ENCODE peak calls at places on chromosomes 3 and 15, in five cellular contexts. L is fibroblast of lung, N is adrenal gland, P is endodermal cell, A is lower lobe of right lung. B is an unnamed sample.

GRCh38 chr3:127217594-127218456 is 24.9 kb downstream of the PRR23E start:
- DNase-seq in L (no peak), N (no peak), A (no peak), P (no peak), B (no peak)

GRCh38 chr15:43519207-43519606 is 1.8 kb downstream of the MAP1A start:
- DNase-seq in N (no peak), P (no peak), A (no peak), L (no peak), B (no peak)

GRCh38 chr15:39266882-39267281 is 314.0 kb upstream of the THBS1 start:
- DNase-seq in N (no peak), L (no peak), A (no peak), P (no peak), B (no peak)

GRCh38 chr3:128170866-128171516 is 17.7 kb downstream of the EEFSEC start:
- DNase-seq in L (peak), P (peak), A (no peak), N (peak), B (no peak)

GRCh38 chr3:131543714-131544113 is 40.9 kb upstream of the MRPL3 start:
- DNase-seq in L (peak), P (no peak), N (peak), A (no peak), B (peak)

GRCh38 chr3:127140501-127141460 is 52.1 kb upstream of the PRR23E start:
- DNase-seq in N (no peak), A (no peak), P (peak), L (no peak), B (no peak)

GRCh38 chr15:100275641-100276040 is 66.1 kb downstream of the ADAMTS17 start:
- DNase-seq in P (no peak), N (no peak), L (no peak), A (no peak), B (no peak)

GRCh38 chr3:54706783-54707182 is 221.1 kb downstream of the LRTM1 start:
- DNase-seq in N (no peak), A (no peak), P (no peak), L (no peak), B (no peak)

GRCh38 chr15:91861223-91861622 is 7.7 kb downstream of the SLCO3A1 start:
- DNase-seq in L (no peak), A (no peak), N (no peak), P (no peak), B (no peak)

GRCh38 chr3:174430986-174431385 is 428.1 kb upstream of the NAALADL2 start:
- DNase-seq in N (no peak), L (no peak), A (no peak), P (no peak), B (no peak)

GRCh38 chr15:71452893-71453292 is 337.6 kb downstream of the THSD4 start:
- DNase-seq in A (no peak), L (no peak), N (no peak), P (no peak), B (no peak)

GRCh38 chr3:66722675-66723074 is 221.9 kb upstream of the LRIG1 start:
- DNase-seq in A (no peak), N (peak), L (peak), P (no peak), B (no peak)

GRCh38 chr3:128362026-128362965 is 104.4 kb downstream of the DNAJB8 start:
- DNase-seq in A (no peak), N (peak), L (no peak), P (no peak), B (no peak)

GRCh38 chr3:55571913-55572312 is 84.8 kb upstream of the WNT5A start:
- DNase-seq in A (peak), P (peak), N (no peak), L (no peak), B (no peak)

GRCh38 chr15:68325721-68326120 is 48.2 kb downstream of the FEM1B start:
- DNase-seq in P (no peak), A (no peak), N (no peak), L (no peak), B (no peak)

GRCh38 chr3:109559389-109559788 is 222.0 kb upstream of the DPPA4 start:
- DNase-seq in A (no peak), N (no peak), L (no peak), P (no peak), B (no peak)

GRCh38 chr15:77036537-77037474 is 34.1 kb downstream of the TSPAN3 start:
- DNase-seq in A (peak), L (no peak), N (no peak), P (peak), B (peak)

GRCh38 chr3:11159421-11159904 is 5.2 kb downstream of the HRH1 start:
- DNase-seq in N (no peak), P (no peak), A (no peak), L (peak), B (no peak)
- TF ChIP-seq CTCF in N (no peak), P (no peak), A (no peak), L (peak), B (no peak)

GRCh38 chr3:191119415-191120295 is 79.4 kb upstream of the OSTN start:
- DNase-seq in N (no peak), A (no peak), P (no peak), L (no peak), B (no peak)

GRCh38 chr3:191123231-191123630 is 75.8 kb upstream of the OSTN start:
- DNase-seq in N (no peak), P (no peak), A (no peak), L (no peak), B (no peak)

GRCh38 chr3:191120447-191121304 is 78.4 kb upstream of the OSTN start:
- DNase-seq in P (no peak), L (no peak), N (no peak), A (no peak), B (no peak)
- H3K27ac ChIP-seq in P (no peak), L (no peak), N (no peak), A (no peak), B (no peak)

DNA sequence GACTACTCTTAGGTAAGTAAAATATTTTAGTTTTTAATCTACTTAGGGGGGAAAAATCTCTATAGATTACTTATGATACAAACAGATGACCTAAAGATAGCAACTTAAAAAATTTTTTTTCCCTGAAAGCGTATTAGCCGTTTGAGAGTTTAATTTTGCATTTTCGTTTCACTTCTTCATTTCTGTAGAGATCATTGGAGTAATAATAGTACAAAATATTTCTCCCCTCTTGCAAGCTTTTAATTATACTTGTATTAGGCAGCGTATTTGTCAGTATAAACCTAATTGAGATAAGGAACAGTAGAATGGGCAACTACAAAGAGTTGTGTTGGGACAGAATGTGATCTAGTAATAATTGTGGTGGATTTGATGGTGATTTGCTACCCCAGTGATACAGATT is 10.3 kb downstream of the SKIL start:
- DNase-seq in A (no peak), P (no peak), N (no peak), L (no peak), B (no peak)
- H3K4me3 ChIP-seq in A (no peak), P (peak), N (no peak), L (no peak), B (no peak)

DNA sequence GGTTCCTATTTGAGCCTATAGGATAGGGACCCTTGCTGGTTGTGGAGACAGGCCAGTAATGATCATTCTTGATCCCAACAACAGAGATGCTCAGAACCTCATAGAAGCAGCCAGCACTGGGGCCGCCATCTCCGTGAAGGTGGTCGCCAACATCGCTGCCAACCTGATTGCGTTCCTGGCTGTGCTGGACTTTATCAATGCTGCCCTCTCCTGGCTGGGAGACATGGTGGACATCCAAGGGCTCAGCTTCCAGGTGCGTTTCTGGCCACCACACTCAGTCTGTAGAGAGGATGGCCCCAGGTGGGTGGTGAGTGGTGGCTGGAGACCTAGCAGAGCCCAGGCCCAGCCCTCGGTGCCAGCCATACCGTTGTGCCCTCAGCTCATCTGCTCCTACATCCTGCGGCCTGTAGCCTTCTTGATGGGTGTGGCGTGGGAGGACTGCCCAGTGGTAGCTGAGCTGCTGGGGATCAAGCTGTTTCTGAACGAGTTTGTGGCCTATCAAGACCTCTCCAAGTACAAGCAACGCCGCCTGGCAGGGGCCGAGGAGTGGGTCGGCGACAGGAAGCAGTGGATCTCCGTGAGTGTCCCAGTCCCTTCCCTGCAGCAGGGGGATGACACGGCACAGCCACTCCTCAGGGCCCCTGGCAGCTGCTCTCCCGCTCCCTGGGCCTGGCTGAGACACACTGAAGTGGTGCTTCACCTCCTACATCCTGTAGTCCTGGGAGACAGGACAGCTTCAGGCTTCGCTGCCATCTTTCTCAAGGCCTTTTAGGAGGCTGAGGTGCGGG is 46.5 kb upstream of the PDE8A start:
- DNase-seq in P (peak), N (no peak), L (no peak), A (no peak), B (no peak)
- TF ChIP-seq CTCF in P (peak), N (no peak), L (no peak), A (no peak), B (no peak)

GRCh38 chr3:197956626-197956988 is 3.4 kb upstream of the LMLN start:
- DNase-seq in L (no peak), A (no peak), P (peak), N (no peak), B (no peak)

GRCh38 chr3:197959891-197960693 is at the start of gene LMLN:
- DNase-seq in L (peak), N (peak), P (peak), A (peak), B (peak)

GRCh38 chr3:197957775-197958103 is 2.3 kb upstream of the LMLN start:
- DNase-seq in L (no peak), P (no peak), A (no peak), N (no peak), B (no peak)

GRCh38 chr3:197959500-197959890 is 522 bp upstream of the LMLN start:
- DNase-seq in P (no peak), L (no peak), N (no peak), A (no peak), B (no peak)

GRCh38 chr3:197958346-197958745 is 1.7 kb upstream of the LMLN start:
- DNase-seq in L (no peak), A (no peak), N (no peak), P (no peak), B (no peak)
- H3K27ac ChIP-seq in L (no peak), A (peak), N (peak), P (no peak), B (peak)

GRCh38 chr3:25428003-25428861 is at the start of gene RARB:
- DNase-seq in P (peak), L (peak), A (peak), N (peak), B (peak)
- H3K4me3 ChIP-seq in P (peak), L (peak), A (peak), N (peak), B (peak)

GRCh38 chr3:141576744-141577052 is 89.9 kb downstream of the RASA2 start:
- DNase-seq in L (no peak), P (no peak), N (no peak), A (no peak), B (no peak)

GRCh38 chr3:141578197-141578596 is 91.4 kb downstream of the RASA2 start:
- DNase-seq in L (peak), P (no peak), N (no peak), A (no peak), B (no peak)

GRCh38 chr3:141575879-141576743 is 89.3 kb downstream of the RASA2 start:
- DNase-seq in N (no peak), A (no peak), P (no peak), L (peak), B (no peak)
- TF ChIP-seq CTCF in N (peak), A (peak), P (peak), L (no peak), B (peak)

GRCh38 chr3:37183375-37183831 is 9.0 kb upstream of the LRRFIP2 start:
- DNase-seq in N (no peak), P (no peak), A (no peak), L (peak), B (no peak)
- H3K27ac ChIP-seq in N (no peak), P (no peak), A (peak), L (peak), B (peak)

GRCh38 chr3:151320131-151320530 is 3.5 kb upstream of the GPR87 start:
- DNase-seq in A (no peak), N (no peak), L (peak), P (no peak), B (no peak)
- H3K4me3 ChIP-seq in A (no peak), N (no peak), L (peak), P (no peak), B (no peak)

DNA sequence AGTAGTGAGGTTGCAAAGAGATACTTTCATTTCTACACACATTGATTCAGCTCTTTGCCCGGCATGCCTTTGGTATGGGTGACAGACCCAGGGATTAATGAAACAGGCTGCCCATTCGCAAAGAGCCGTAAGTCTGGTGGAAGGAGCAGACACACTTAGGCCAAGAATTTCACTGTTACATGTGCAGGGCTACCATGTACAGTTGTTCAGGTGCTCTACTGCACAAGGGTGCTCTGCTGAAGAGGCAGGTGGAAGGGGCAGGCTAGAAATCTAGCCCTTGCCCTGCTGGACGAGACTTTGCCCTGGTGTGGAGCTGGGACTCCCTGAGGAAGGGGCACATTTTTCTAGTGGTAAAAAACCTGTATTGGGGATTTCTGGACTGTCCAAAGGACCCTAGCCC is 26.2 kb upstream of the RASGRF1 start:
- DNase-seq in L (no peak), N (no peak), A (no peak), P (no peak), B (no peak)
- TF ChIP-seq CTCF in L (no peak), N (no peak), A (no peak), P (no peak), B (no peak)

B was measured in Peyer's patch.